ENCODE peak calls at places on chromosomes 3 and 15, in seven cellular contexts. G, P, K, C, Z, A and F are unnamed samples.
A peak's percentile ranks its signal among the peaks of the same experiment; 100 is the strongest.

GRCh38 chr15:80317389-80318169 is 65.6 kb upstream of the CTXND1 start:
- DNase-seq in K (no peak), C (no peak), Z (no peak), G (peak; percentile 6), P (no peak), A (peak; percentile 69), F (no peak)

GRCh38 chr3:122415104-122415744 is 638 bp downstream of the WDR5B start:
- DNase-seq in G (peak; percentile 25), K (peak; percentile 52), Z (no peak), C (peak; percentile 65), A (peak; percentile 58), P (no peak), F (no peak)

GRCh38 chr3:197317250-197317963 is 19.0 kb upstream of the DLG1 start:
- DNase-seq in G (no peak), P (no peak), K (peak; percentile 72), A (peak; percentile 93), C (no peak), Z (no peak), F (no peak)

GRCh38 chr3:107082527-107082926 is 294.7 kb upstream of the CCDC54 start:
- DNase-seq in Z (no peak), P (no peak), C (no peak), G (no peak), K (no peak), A (no peak), F (no peak)

GRCh38 chr3:163587342-163587741 is 1491.0 kb downstream of the SI start:
- DNase-seq in G (no peak), Z (no peak), C (no peak), A (peak; percentile 70), K (no peak), P (no peak), F (no peak)

GRCh38 chr3:44104668-44105321 is 136.9 kb upstream of the TOPAZ1 start:
- DNase-seq in C (no peak), P (no peak), K (peak; percentile 78), Z (no peak), G (no peak), A (peak; percentile 63), F (no peak)

GRCh38 chr3:160720123-160720746 is 35.8 kb upstream of the PPM1L start:
- DNase-seq in K (no peak), C (no peak), Z (no peak), A (no peak), P (no peak), G (no peak), F (no peak)

GRCh38 chr15:72162569-72162968 is 35.0 kb downstream of the GRAMD2A start:
- DNase-seq in K (no peak), P (no peak), C (no peak), A (no peak), Z (no peak), G (no peak), F (no peak)

GRCh38 chr15:67165653-67166260 is 88.7 kb downstream of the AAGAB start:
- DNase-seq in C (no peak), G (no peak), P (no peak), K (no peak), A (peak; percentile 77), Z (no peak), F (no peak)

GRCh38 chr3:57100046-57100695 is 39.7 kb downstream of the SPATA12 start:
- DNase-seq in Z (peak; percentile 63), A (peak; percentile 78), C (peak; percentile 37), K (peak; percentile 61), P (no peak), G (peak; percentile 66), F (no peak)

GRCh38 chr3:36647423-36647853 is 116.9 kb downstream of the DCLK3 start:
- DNase-seq in P (no peak), G (no peak), K (no peak), A (peak; percentile 15), C (no peak), Z (no peak), F (no peak)

GRCh38 chr3:98731720-98732238 is 31.4 kb upstream of the ST3GAL6 start:
- DNase-seq in C (no peak), Z (no peak), K (no peak), P (no peak), A (no peak), G (peak; percentile 73), F (no peak)

GRCh38 chr15:82849556-82850241 is 40.3 kb downstream of the WHAMM start:
- DNase-seq in P (no peak), C (peak; percentile 44), K (peak; percentile 84), G (peak; percentile 73), Z (no peak), A (peak; percentile 60), F (no peak)

GRCh38 chr15:98322551-98322950 is 325.8 kb upstream of the IGF1R start:
- DNase-seq in G (no peak), K (no peak), P (no peak), C (no peak), A (no peak), Z (no peak), F (no peak)

DNA sequence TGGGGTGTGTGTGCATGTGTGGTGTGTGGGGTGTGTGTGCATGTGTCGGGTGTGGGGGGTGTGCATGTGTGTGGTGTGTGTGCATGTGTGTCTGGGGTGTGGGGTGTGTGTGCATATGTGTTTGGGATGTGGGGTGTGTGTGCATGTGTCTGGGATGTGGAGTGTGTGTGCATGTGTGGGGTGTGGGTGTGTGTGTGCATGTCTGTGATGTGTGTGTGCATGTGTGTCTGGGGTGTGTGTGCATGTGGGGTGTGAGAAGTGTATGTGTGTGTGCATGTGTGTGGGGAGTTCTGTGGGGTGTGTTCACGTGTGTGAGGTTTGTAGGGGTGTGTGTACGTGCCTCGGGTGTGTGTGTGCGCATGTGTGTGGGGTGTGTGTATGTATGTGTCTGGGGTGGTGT is 6.7 kb upstream of the OCA2 start:
- DNase-seq in A (no peak), C (no peak), K (no peak), Z (no peak), G (no peak), P (no peak), F (no peak)
- H3K4me3 ChIP-seq in A (no peak overlapping the region), C (no peak overlapping the region), K (no peak overlapping the region), Z (no peak overlapping the region), G (no peak overlapping the region), P (no peak overlapping the region), F (no peak overlapping the region)

DNA sequence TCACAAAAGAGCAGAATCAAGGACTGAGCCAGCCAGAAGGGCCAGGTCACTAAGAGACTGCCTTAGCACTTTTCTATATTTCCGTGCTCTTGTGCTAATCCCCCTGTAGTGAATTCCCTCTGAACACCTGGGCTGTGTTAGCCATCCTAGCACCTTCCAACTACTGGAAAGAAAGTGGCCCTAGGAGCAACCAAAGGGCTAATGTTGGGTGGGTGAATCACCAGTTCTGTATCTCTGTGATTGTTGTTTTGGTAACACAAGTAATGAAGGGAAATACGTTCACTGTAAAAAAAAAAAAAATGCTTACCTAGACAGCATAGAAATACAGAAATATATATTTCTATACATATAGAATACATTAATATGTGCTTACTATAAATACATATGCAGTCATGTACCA is 43.9 kb downstream of the PXYLP1 start:
- DNase-seq in P (no peak), K (no peak), C (no peak), G (no peak), Z (no peak), A (peak; percentile 35), F (no peak)
- H3K27ac ChIP-seq in P (peak overlapping the region; percentile 9), K (no peak overlapping the region), C (no peak overlapping the region), G (no peak overlapping the region), Z (no peak overlapping the region), A (peak overlapping the region; percentile 68), F (no peak overlapping the region)

GRCh38 chr3:193563999-193564398 is 9.3 kb upstream of the ATP13A4 start:
- DNase-seq in P (no peak), K (peak; percentile 27), Z (no peak), A (no peak), C (no peak), G (peak; percentile 9), F (no peak)
- TF ChIP-seq CTCF in P (no peak), K (peak; percentile 58), Z (no peak), A (peak; percentile 38), C (no peak), G (peak; percentile 23), F (no peak)

GRCh38 chr15:34755419-34755773 is 598 bp upstream of the GJD2 start:
- DNase-seq in K (no peak), P (no peak), C (no peak), G (no peak), A (no peak), Z (no peak), F (no peak)
- H3K4me3 ChIP-seq in K (no peak overlapping the region), P (no peak overlapping the region), C (no peak overlapping the region), G (no peak overlapping the region), A (no peak overlapping the region), Z (no peak overlapping the region), F (no peak overlapping the region)

GRCh38 chr3:155370764-155371503 is 77.5 kb upstream of the STRIT1 start:
- DNase-seq in Z (no peak), G (no peak), P (no peak), A (no peak), K (no peak), C (no peak), F (no peak)
- H3K27ac ChIP-seq in Z (peak overlapping the region; percentile 4), G (no peak overlapping the region), P (no peak overlapping the region), A (no peak overlapping the region), K (no peak overlapping the region), C (no peak overlapping the region), F (no peak overlapping the region)

GRCh38 chr15:78811825-78812183 is 540 bp upstream of the ADAMTS7 start:
- DNase-seq in G (no peak), A (no peak), K (no peak), C (no peak), Z (no peak), P (no peak), F (no peak)

GRCh38 chr15:78810377-78811123 is 714 bp downstream of the ADAMTS7 start:
- DNase-seq in P (no peak), K (no peak), A (peak; percentile 11), C (no peak), G (no peak), Z (no peak), F (no peak)

GRCh38 chr15:78810003-78810376 is 1.3 kb downstream of the ADAMTS7 start:
- DNase-seq in Z (no peak), G (no peak), A (peak; percentile 4), P (no peak), C (no peak), K (no peak), F (no peak)

GRCh38 chr15:78808550-78808949 is 2.7 kb downstream of the ADAMTS7 start:
- DNase-seq in K (peak; percentile 34), P (no peak), Z (no peak), A (peak; percentile 40), C (no peak), G (peak; percentile 39), F (no peak)

GRCh38 chr15:78811124-78811824 is at the start of gene ADAMTS7:
- DNase-seq in C (peak; percentile 59), K (peak; percentile 46), Z (peak; percentile 54), G (no peak), P (no peak), A (peak; percentile 37), F (peak; percentile 83)
- TF ChIP-seq CTCF in C (peak; percentile 62), K (peak; percentile 80), Z (peak; percentile 86), G (peak; percentile 52), P (peak; percentile 28), A (peak; percentile 79), F (peak; percentile 48)